ENCODE peak calls at places on chromosomes 13 and 19, in five cellular contexts. B is stimulated activated CD4-positive, alpha-beta T cell treated with anti-CD3 and anti-CD28 coated beads, Interleukin-15, amount 100 ng/mL, for 24 hours; S is activated naive CD8-positive, alpha-beta T cell treated with anti-CD3 and anti-CD28 coated beads for 36 hours; I is CD4-positive, alpha-beta T cell; W is NCI-H460. A is an unnamed sample.
A peak's percentile ranks its signal among the peaks of the same experiment; 100 is the strongest.

GRCh38 chr19:49333426-49334288 is 1.5 kb upstream of the CD37 start:
- DNase-seq in B (peak; percentile 76), S (peak; percentile 71), I (peak; percentile 53), W (no peak), A (no peak)

GRCh38 chr19:6276447-6276846 is 3.3 kb downstream of the MLLT1 start:
- DNase-seq in B (no peak), S (no peak), I (no peak), W (no peak), A (peak; percentile 90)

GRCh38 chr13:112719556-112719955 is 29.7 kb downstream of the ATP11A start:
- DNase-seq in B (no peak), S (no peak), I (no peak), W (no peak), A (no peak)

GRCh38 chr13:77000475-77000874 is 8.6 kb downstream of the CLN5 start:
- DNase-seq in B (no peak), S (no peak), I (no peak), W (no peak), A (peak; percentile 24)

GRCh38 chr19:8515317-8515716 is 1.4 kb upstream of the ZNF414 start:
- DNase-seq in B (peak; percentile 61), S (peak; percentile 55), I (peak; percentile 35), W (no peak), A (no peak)

GRCh38 chr19:10858204-10858828 is 10.1 kb downstream of the C19orf38 start:
- DNase-seq in B (peak; percentile 40), S (peak; percentile 58), I (no peak), W (no peak), A (no peak)

GRCh38 chr13:44404261-44405139 is 30.9 kb downstream of the SERP2 start:
- DNase-seq in B (no peak), S (no peak), I (no peak), W (no peak), A (no peak)

GRCh38 chr13:110447058-110447511 is 114.4 kb downstream of the RAB20 start:
- DNase-seq in B (no peak), S (no peak), I (no peak), W (no peak), A (peak; percentile 77)

GRCh38 chr19:32396046-32396652 is 9.4 kb upstream of the DPY19L3 start:
- DNase-seq in B (peak; percentile 17), S (peak; percentile 50), I (no peak), W (no peak), A (peak; percentile 14)

GRCh38 chr19:16627194-16627927 is 643 bp downstream of the MED26 start:
- DNase-seq in B (peak; percentile 11), S (peak; percentile 26), I (no peak), W (no peak), A (no peak)

GRCh38 chr19:32652893-32653625 is 21.9 kb downstream of the ANKRD27 start:
- DNase-seq in B (no peak), S (no peak), I (no peak), W (no peak), A (no peak)

GRCh38 chr13:86881390-86881789 is 789.8 kb upstream of the SLITRK5 start:
- DNase-seq in B (no peak), S (no peak), I (no peak), W (no peak), A (no peak)

GRCh38 chr13:106376411-106377112 is 158.9 kb downstream of the EFNB2 start:
- DNase-seq in B (peak; percentile 4), S (no peak), I (no peak), W (peak; percentile 45), A (peak; percentile 41)

GRCh38 chr13:39737047-39737446 is 81.6 kb downstream of the COG6 start:
- DNase-seq in B (no peak), S (no peak), I (no peak), W (no peak), A (no peak)

GRCh38 chr13:30872685-30873443 is 33.2 kb upstream of the MEDAG start:
- DNase-seq in B (no peak), S (no peak), I (no peak), W (no peak), A (peak; percentile 77)

A was measured in fibroblast of gingiva.